ENCODE peak calls at places on chromosomes 13 and 19, in four cellular contexts. U is H1, Y is GM12878, N is SK-N-SH. M is an unnamed sample.
A peak's percentile ranks its signal among the peaks of the same experiment; 100 is the strongest.

GRCh38 chr13:68748038-68748437 is 1359.6 kb upstream of the ATXN8OS start:
- DNase-seq in U (no peak), Y (no peak), N (no peak), M (no peak)

GRCh38 chr19:19232231-19232630 is 20.5 kb downstream of the NCAN start:
- DNase-seq in U (no peak), Y (no peak), N (no peak), M (no peak)

GRCh38 chr13:50574731-50575130 is 268.8 kb downstream of the DLEU7 start:
- DNase-seq in U (no peak), Y (no peak), N (no peak), M (no peak)

GRCh38 chr19:8320564-8321066 is 560 bp downstream of the NDUFA7 start:
- DNase-seq in U (no peak), Y (no peak), N (no peak), M (no peak)

GRCh38 chr13:94558721-94559120 is 37.2 kb downstream of the TGDS start:
- DNase-seq in U (no peak), Y (no peak), N (no peak), M (no peak)

GRCh38 chr13:60755380-60756163 is 358.6 kb downstream of the TDRD3 start:
- DNase-seq in U (no peak), Y (no peak), N (no peak), M (peak; percentile 9)

GRCh38 chr13:110282316-110282841 is 24.6 kb downstream of the COL4A1 start:
- DNase-seq in U (no peak), Y (no peak), N (no peak), M (no peak)

GRCh38 chr19:39200818-39201145 is 3.3 kb downstream of the SYCN start:
- DNase-seq in U (no peak), Y (no peak), N (no peak), M (no peak)

GRCh38 chr13:113151745-113152707 is 6.4 kb upstream of the PROZ start:
- DNase-seq in U (no peak), Y (no peak), N (no peak), M (no peak)

GRCh38 chr13:113029487-113030258 is 60.7 kb downstream of the MCF2L start:
- DNase-seq in U (no peak), Y (no peak), N (peak; percentile 92), M (peak; percentile 25)

GRCh38 chr13:64083396-64083795 is 2667.7 kb upstream of the PCDH20 start:
- DNase-seq in U (no peak), Y (no peak), N (no peak), M (no peak)

GRCh38 chr19:15072930-15073647 is 8.9 kb upstream of the OR1I1 start:
- DNase-seq in U (no peak), Y (no peak), N (no peak), M (no peak)
- TF ChIP-seq JUND in U (no peak), Y (no peak), N (no peak), M (peak; percentile 59)

DNA sequence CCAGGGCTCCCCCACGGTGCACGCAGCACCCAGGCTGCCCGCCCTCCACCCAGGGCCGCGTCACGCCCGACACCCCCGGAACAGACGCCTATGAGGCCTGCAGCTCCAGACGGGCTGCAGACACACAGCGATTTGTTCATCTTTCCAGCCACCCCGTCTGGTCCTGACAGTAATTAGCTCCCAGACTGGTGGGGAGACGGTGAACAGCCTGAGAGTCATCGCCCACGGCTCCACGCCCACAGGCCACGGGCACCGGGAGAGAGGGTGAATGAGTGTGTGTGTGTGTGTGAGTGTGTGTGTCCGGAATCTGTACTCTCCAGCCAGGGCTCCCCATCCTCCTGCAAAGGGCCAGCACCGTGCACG is 18.1 kb downstream of the GADD45B start:
- DNase-seq in U (no peak), Y (no peak), N (peak; percentile 75), M (no peak)
- TF ChIP-seq JUND in U (no peak), Y (no peak), N (no peak), M (no peak)

DNA sequence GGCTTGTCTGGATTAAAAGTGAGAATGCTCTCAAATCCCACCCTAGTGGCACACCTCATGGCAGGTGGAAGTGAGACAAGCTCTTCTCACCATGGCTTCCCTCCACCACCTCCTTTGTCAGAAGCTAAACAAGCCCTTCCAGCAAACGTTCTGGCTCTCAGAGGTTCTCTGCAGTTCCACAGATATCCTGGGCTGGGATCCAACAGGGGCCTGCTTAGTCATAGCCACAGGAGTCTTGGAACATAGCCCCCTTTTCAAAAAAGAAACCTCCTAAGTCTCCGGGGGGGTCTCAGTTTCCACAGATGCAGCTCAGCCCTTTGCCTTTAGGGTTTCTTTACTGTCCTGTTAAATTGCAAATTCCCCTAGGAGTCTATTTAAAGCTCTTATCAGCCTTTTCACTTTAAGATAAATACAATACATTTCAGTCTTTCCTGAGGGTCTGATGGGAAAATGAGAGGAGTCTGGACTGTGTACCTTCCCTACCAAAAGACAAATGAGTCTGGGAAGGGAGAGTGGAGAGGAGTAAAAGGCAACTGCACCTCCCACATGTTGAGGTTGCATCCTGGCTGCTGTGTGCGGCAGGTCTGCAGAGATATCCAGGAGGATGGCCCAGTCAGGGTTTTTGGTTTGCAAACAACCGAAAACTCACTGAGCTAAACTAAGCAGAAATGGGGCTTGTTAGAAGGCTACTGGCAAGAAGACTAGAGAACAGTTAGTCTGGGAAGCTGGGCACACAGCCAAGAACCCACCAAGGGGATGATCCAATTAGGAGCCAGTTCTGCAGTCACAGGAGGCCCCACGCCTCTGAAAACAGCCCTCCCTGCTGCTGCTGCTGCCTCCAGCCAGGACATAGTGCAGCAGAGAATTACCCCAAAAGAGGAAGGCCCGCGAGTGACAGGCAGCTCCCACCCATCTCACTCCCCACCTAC is 41.4 kb upstream of the SERP2 start:
- DNase-seq in U (no peak), Y (no peak), N (peak; percentile 72), M (no peak)
- TF ChIP-seq JUND in U (no peak), Y (no peak), N (peak; percentile 69), M (no peak)

GRCh38 chr19:17579523-17580244 is 24.2 kb downstream of the COLGALT1 start:
- DNase-seq in U (peak; percentile 87), Y (no peak), N (peak; percentile 92), M (peak; percentile 96)
- TF ChIP-seq JUND in U (no peak), Y (no peak), N (no peak), M (no peak)

GRCh38 chr13:86464193-86464592 is 665.0 kb upstream of the SLITRK6 start:
- DNase-seq in U (no peak), Y (no peak), N (peak; percentile 1), M (peak; percentile 19)
- TF ChIP-seq JUND in U (no peak), Y (no peak), N (no peak), M (no peak)

DNA sequence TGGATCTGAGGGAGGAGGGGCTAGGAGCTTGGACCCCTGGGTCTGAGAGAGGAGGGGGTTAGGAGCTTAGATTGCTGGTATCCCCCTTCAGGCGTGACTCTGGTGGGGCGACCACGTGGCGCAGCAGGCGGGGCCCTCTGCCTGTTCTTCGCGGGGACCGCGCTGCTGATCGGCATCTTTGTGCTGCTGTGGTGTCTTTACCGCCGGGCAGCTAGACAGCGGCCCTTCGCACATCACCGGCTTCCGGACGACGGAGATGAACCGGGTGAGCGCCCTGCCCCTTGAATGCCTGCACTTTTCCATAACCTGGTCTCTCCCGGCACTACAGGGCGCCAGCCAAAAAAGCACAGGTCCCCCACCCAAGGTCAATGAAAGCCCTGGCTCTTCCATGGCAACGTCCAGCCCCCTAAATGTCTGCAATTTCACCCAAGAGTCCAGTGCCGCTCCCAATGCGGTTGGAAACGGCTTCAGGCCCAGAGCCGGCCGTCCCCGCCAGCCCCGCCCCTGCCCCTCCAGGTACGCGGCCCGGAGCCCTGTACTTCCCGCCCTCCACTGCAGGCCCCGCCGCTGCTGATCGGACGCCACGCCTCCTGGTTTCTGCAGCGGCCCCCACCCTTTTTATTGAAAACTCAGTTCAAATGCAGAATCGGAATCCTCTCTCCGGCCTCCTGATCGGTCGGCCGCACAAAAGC is 2.8 kb downstream of the GFY start:
- DNase-seq in U (no peak), Y (no peak), N (peak; percentile 70), M (no peak)
- TF ChIP-seq JUND in U (no peak), Y (no peak), N (no peak), M (no peak)

GRCh38 chr13:91714726-91715334 is 316.4 kb downstream of the GPC5 start:
- DNase-seq in U (no peak), Y (no peak), N (peak; percentile 9), M (no peak)
- TF ChIP-seq JUND in U (no peak), Y (no peak), N (no peak), M (no peak)